ENCODE peak calls at places on chromosome 1, in eight cellular contexts. B is keratinocyte, A is AG10803, G is lower leg skin, R is hepatocyte, Z is uterus, W is tibial nerve, X is heart right ventricle. P is an unnamed sample.

GRCh38 chr1:7379445-7379971 is 391.6 kb upstream of the VAMP3 start:
- DNase-seq in W (no peak), R (peak; percentile 32), G (no peak), X (peak; percentile 4), B (peak; percentile 19), A (peak; percentile 78), Z (peak; percentile 26), P (peak; percentile 33)

GRCh38 chr1:224387302-224387912 is 30.7 kb downstream of the CNIH4 start:
- DNase-seq in X (no peak), W (no peak), Z (no peak), R (no peak), B (no peak), G (no peak), A (no peak), P (no peak)

GRCh38 chr1:147771216-147772125 is 11.1 kb upstream of the GJA5 start:
- DNase-seq in G (no peak), A (no peak), R (no peak), B (no peak), W (no peak), X (peak; percentile 79), Z (peak; percentile 42), P (no peak)

GRCh38 chr1:46622341-46622740 is 5.7 kb upstream of the MOB3C start:
- DNase-seq in R (no peak), Z (no peak), B (no peak), A (peak; percentile 48), G (no peak), X (no peak), W (no peak), P (peak; percentile 20)

GRCh38 chr1:236175642-236176336 is 33.5 kb downstream of the GPR137B start:
- DNase-seq in X (no peak), G (no peak), Z (no peak), W (no peak), R (no peak), B (no peak), A (no peak), P (no peak)

GRCh38 chr1:24321150-24321549 is 2.0 kb downstream of the GRHL3 start:
- DNase-seq in W (no peak), X (no peak), B (no peak), G (no peak), R (no peak), Z (no peak), A (no peak), P (no peak)

GRCh38 chr1:208233546-208233945 is 10.6 kb downstream of the PLXNA2 start:
- DNase-seq in R (peak; percentile 25), Z (no peak), A (no peak), W (no peak), G (no peak), X (no peak), B (no peak), P (peak; percentile 52)

GRCh38 chr1:168187180-168187579 is 8.4 kb downstream of the TIPRL start:
- DNase-seq in X (no peak), G (no peak), B (no peak), R (no peak), Z (no peak), A (no peak), W (no peak), P (no peak)

GRCh38 chr1:245516178-245516829 is 361.5 kb downstream of the KIF26B start:
- DNase-seq in R (no peak), Z (no peak), A (peak; percentile 26), B (no peak), W (no peak), G (no peak), X (no peak), P (no peak)

GRCh38 chr1:245512181-245512888 is 357.6 kb downstream of the KIF26B start:
- DNase-seq in A (peak; percentile 21), W (no peak), R (no peak), Z (no peak), X (no peak), G (no peak), B (no peak), P (no peak)

GRCh38 chr1:245512980-245513578 is 358.3 kb downstream of the KIF26B start:
- DNase-seq in Z (no peak), A (peak; percentile 28), R (no peak), B (no peak), W (no peak), G (no peak), X (no peak), P (no peak)
- H3K4me3 ChIP-seq in Z (no peak overlapping the region), A (peak overlapping the region; percentile 47), R (no peak overlapping the region), B (no peak overlapping the region), W (peak overlapping the region; percentile 16), G (no peak overlapping the region), X (peak overlapping the region; percentile 24), P (no peak overlapping the region)

DNA sequence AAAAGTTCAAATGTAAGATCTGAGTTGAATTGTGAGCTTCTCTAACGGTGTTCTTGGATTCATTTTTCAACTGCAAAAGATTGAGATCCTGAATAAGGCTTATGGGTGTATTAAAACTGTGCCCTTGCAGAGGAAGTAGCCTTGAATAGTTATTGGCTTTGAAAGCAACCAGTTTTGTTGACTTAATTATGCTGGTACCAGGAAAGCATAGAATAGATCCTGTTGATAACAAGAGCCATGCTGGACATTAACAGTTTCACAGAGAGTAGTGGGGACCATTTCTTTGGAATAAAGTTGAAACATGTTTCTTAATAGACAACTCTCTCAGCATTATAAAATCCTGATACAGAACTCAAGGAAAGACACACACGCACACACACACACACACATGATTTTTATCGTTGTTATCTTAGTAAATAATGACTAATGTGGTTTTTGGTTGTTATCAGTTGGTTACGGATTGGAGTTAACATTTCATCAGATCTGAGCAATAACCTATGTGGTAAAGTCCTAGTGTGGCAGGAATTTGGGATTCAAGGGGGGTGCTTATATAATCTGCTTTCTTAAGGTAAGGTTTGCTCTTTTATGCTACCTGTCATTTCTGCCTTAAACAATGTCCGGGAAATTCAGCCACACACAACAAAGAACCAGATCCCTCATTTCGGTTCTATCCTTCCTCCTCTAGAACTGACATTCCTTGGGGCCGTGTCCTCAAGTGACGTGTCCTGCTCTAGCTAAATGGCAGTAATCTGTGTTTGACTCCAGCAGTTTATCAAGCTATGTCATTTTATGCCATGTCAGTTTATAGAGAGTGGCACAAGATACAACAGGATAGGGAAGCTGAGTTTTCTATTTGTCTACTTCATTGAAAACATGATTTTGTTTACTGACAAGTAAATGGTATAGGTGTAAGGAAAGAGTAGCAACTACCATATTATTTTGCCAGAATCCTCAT is 331.0 kb downstream of the CHRM3 start:
- DNase-seq in A (no peak), G (no peak), B (no peak), Z (no peak), R (no peak), W (no peak), X (no peak), P (no peak)
- H3K4me3 ChIP-seq in A (no peak overlapping the region), G (no peak overlapping the region), B (no peak overlapping the region), Z (no peak overlapping the region), R (no peak overlapping the region), W (no peak overlapping the region), X (no peak overlapping the region), P (no peak overlapping the region)

GRCh38 chr1:25695991-25696330 is 79.4 kb downstream of the MAN1C1 start:
- DNase-seq in R (peak; percentile 51), W (no peak), G (peak; percentile 63), A (peak; percentile 90), X (no peak), Z (peak; percentile 57), B (peak; percentile 55), P (peak; percentile 60)
- H3K4me3 ChIP-seq in R (no peak overlapping the region), W (no peak overlapping the region), G (no peak overlapping the region), A (peak overlapping the region; percentile 24), X (no peak overlapping the region), Z (no peak overlapping the region), B (no peak overlapping the region), P (no peak overlapping the region)

DNA sequence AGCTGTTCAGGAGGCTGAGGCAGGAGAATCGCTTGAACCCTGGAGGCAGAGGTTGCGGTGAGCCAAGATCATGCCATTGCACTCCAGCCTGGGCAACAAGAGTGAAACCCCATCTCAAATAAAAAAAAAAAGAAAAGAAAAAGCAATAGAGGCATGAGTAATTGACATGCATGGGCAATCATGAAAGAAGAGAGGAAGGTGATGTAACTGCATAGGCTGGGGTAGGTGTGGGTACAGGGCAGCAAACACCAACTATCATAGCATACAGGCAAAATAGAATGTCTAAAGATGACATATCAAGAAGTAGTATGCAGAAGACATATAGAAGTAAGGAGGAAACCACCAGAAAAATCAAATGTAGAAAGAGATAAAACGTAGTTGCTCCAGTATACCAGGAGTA is 19.0 kb upstream of the MGST3 start:
- DNase-seq in A (no peak), B (no peak), Z (no peak), X (no peak), G (no peak), W (no peak), R (no peak), P (no peak)
- H3K4me3 ChIP-seq in A (no peak overlapping the region), B (no peak overlapping the region), Z (no peak overlapping the region), X (no peak overlapping the region), G (no peak overlapping the region), W (no peak overlapping the region), R (no peak overlapping the region), P (no peak overlapping the region)

GRCh38 chr1:237269938-237270337 is 228.0 kb downstream of the RYR2 start:
- DNase-seq in Z (no peak), B (no peak), X (no peak), A (no peak), W (no peak), G (no peak), R (no peak), P (no peak)
- H3K4me3 ChIP-seq in Z (no peak overlapping the region), B (no peak overlapping the region), X (no peak overlapping the region), A (no peak overlapping the region), W (no peak overlapping the region), G (no peak overlapping the region), R (no peak overlapping the region), P (no peak overlapping the region)

GRCh38 chr1:178096421-178096820 is 2.5 kb downstream of the RASAL2 start:
- DNase-seq in B (no peak), R (no peak), G (no peak), W (no peak), Z (no peak), X (no peak), A (no peak), P (no peak)
- H3K4me3 ChIP-seq in B (peak overlapping the region; percentile 96), R (no peak overlapping the region), G (no peak overlapping the region), W (peak overlapping the region; percentile 96), Z (no peak overlapping the region), X (peak overlapping the region; percentile 98), A (no peak overlapping the region), P (peak overlapping the region; percentile 90)

P was measured in SJSA1.